ENCODE peak calls at places on chromosomes 2 and 18, in seven cellular contexts. One of them, this sample, is unnamed.

GRCh38 chr2:232522855-232523681 is 2.9 kb downstream of the PRSS56 start:
- DNase-seq in HFFc6: no peak
- DNase-seq in activated CD4-positive, alpha-beta T cell treated with anti-CD3 and anti-CD28 coated beads, Interleukin-2, amount 50 U/mL, for 4 hours: no peak
- DNase-seq in astrocyte of the spinal cord: no peak
- DNase-seq in HEK293T: no peak
- DNase-seq in colonic mucosa: no peak
- DNase-seq in hypothalamus: no peak
- DNase-seq in this sample: no peak

GRCh38 chr2:242036653-242036950 is 167.1 kb downstream of the RTP5 start:
- DNase-seq in HFFc6: no peak
- DNase-seq in astrocyte of the spinal cord: no peak
- DNase-seq in hypothalamus: no peak
- DNase-seq in HEK293T: no peak
- DNase-seq in colonic mucosa: no peak
- DNase-seq in activated CD4-positive, alpha-beta T cell treated with anti-CD3 and anti-CD28 coated beads, Interleukin-2, amount 50 U/mL, for 4 hours: no peak
- DNase-seq in this sample: no peak

GRCh38 chr18:77478619-77479018 is 229.0 kb downstream of the GALR1 start:
- DNase-seq in colonic mucosa: peak; percentile 29
- DNase-seq in astrocyte of the spinal cord: peak; percentile 29
- DNase-seq in HEK293T: no peak
- DNase-seq in activated CD4-positive, alpha-beta T cell treated with anti-CD3 and anti-CD28 coated beads, Interleukin-2, amount 50 U/mL, for 4 hours: no peak
- DNase-seq in HFFc6: no peak
- DNase-seq in hypothalamus: no peak
- DNase-seq in this sample: peak; percentile 35

GRCh38 chr2:152244241-152244640 is 68.7 kb upstream of the STAM2 start:
- DNase-seq in activated CD4-positive, alpha-beta T cell treated with anti-CD3 and anti-CD28 coated beads, Interleukin-2, amount 50 U/mL, for 4 hours: no peak
- DNase-seq in colonic mucosa: no peak
- DNase-seq in HEK293T: no peak
- DNase-seq in astrocyte of the spinal cord: no peak
- DNase-seq in hypothalamus: no peak
- DNase-seq in HFFc6: no peak
- DNase-seq in this sample: no peak

GRCh38 chr18:71630686-71631085 is 913.5 kb downstream of the CBLN2 start:
- DNase-seq in HEK293T: no peak
- DNase-seq in HFFc6: no peak
- DNase-seq in activated CD4-positive, alpha-beta T cell treated with anti-CD3 and anti-CD28 coated beads, Interleukin-2, amount 50 U/mL, for 4 hours: no peak
- DNase-seq in hypothalamus: no peak
- DNase-seq in astrocyte of the spinal cord: peak; percentile 34
- DNase-seq in colonic mucosa: no peak
- DNase-seq in this sample: no peak

GRCh38 chr2:150041721-150042450 is 445.6 kb downstream of the RND3 start:
- DNase-seq in HFFc6: peak; percentile 13
- DNase-seq in colonic mucosa: no peak
- DNase-seq in hypothalamus: no peak
- DNase-seq in astrocyte of the spinal cord: peak; percentile 60
- DNase-seq in HEK293T: no peak
- DNase-seq in activated CD4-positive, alpha-beta T cell treated with anti-CD3 and anti-CD28 coated beads, Interleukin-2, amount 50 U/mL, for 4 hours: no peak
- DNase-seq in this sample: no peak

GRCh38 chr2:169137924-169138323 is 68.6 kb downstream of the DHRS9 start:
- DNase-seq in colonic mucosa: no peak
- DNase-seq in hypothalamus: no peak
- DNase-seq in HEK293T: no peak
- DNase-seq in astrocyte of the spinal cord: no peak
- DNase-seq in activated CD4-positive, alpha-beta T cell treated with anti-CD3 and anti-CD28 coated beads, Interleukin-2, amount 50 U/mL, for 4 hours: no peak
- DNase-seq in HFFc6: no peak
- DNase-seq in this sample: no peak

GRCh38 chr2:227406177-227407031 is 18.7 kb upstream of the SCYGR1 start:
- DNase-seq in activated CD4-positive, alpha-beta T cell treated with anti-CD3 and anti-CD28 coated beads, Interleukin-2, amount 50 U/mL, for 4 hours: no peak
- DNase-seq in astrocyte of the spinal cord: peak; percentile 97
- DNase-seq in HEK293T: peak; percentile 77
- DNase-seq in colonic mucosa: peak; percentile 83
- DNase-seq in HFFc6: peak; percentile 98
- DNase-seq in hypothalamus: no peak
- DNase-seq in this sample: peak; percentile 50

GRCh38 chr2:20169796-20170467 is 55.0 kb downstream of the SDC1 start:
- DNase-seq in activated CD4-positive, alpha-beta T cell treated with anti-CD3 and anti-CD28 coated beads, Interleukin-2, amount 50 U/mL, for 4 hours: no peak
- DNase-seq in astrocyte of the spinal cord: no peak
- DNase-seq in HFFc6: no peak
- DNase-seq in hypothalamus: no peak
- DNase-seq in HEK293T: no peak
- DNase-seq in colonic mucosa: no peak
- DNase-seq in this sample: no peak

GRCh38 chr18:79794851-79795250 is 2.9 kb upstream of the KCNG2 start:
- DNase-seq in HFFc6: no peak
- DNase-seq in activated CD4-positive, alpha-beta T cell treated with anti-CD3 and anti-CD28 coated beads, Interleukin-2, amount 50 U/mL, for 4 hours: no peak
- DNase-seq in hypothalamus: no peak
- DNase-seq in HEK293T: no peak
- DNase-seq in colonic mucosa: no peak
- DNase-seq in astrocyte of the spinal cord: no peak
- DNase-seq in this sample: no peak

GRCh38 chr18:56043691-56044090 is 455.7 kb upstream of the TCF4 start:
- DNase-seq in activated CD4-positive, alpha-beta T cell treated with anti-CD3 and anti-CD28 coated beads, Interleukin-2, amount 50 U/mL, for 4 hours: no peak
- DNase-seq in colonic mucosa: no peak
- DNase-seq in hypothalamus: peak; percentile 72
- DNase-seq in HEK293T: no peak
- DNase-seq in astrocyte of the spinal cord: peak; percentile 5
- DNase-seq in HFFc6: no peak
- DNase-seq in this sample: no peak

GRCh38 chr18:12742453-12742852 is 39.6 kb downstream of the PSMG2 start:
- DNase-seq in activated CD4-positive, alpha-beta T cell treated with anti-CD3 and anti-CD28 coated beads, Interleukin-2, amount 50 U/mL, for 4 hours: no peak
- DNase-seq in astrocyte of the spinal cord: peak; percentile 35
- DNase-seq in HEK293T: no peak
- DNase-seq in hypothalamus: no peak
- DNase-seq in HFFc6: peak; percentile 82
- DNase-seq in colonic mucosa: no peak
- DNase-seq in this sample: no peak

GRCh38 chr2:112627060-112628040 is 18.4 kb upstream of the SLC20A1 start:
- DNase-seq in HFFc6: peak; percentile 96
- DNase-seq in astrocyte of the spinal cord: peak; percentile 95
- DNase-seq in colonic mucosa: no peak
- DNase-seq in activated CD4-positive, alpha-beta T cell treated with anti-CD3 and anti-CD28 coated beads, Interleukin-2, amount 50 U/mL, for 4 hours: no peak
- DNase-seq in HEK293T: no peak
- DNase-seq in hypothalamus: no peak
- DNase-seq in this sample: no peak

GRCh38 chr2:99481941-99482340 is 7.9 kb downstream of the REV1 start:
- DNase-seq in astrocyte of the spinal cord: no peak
- DNase-seq in activated CD4-positive, alpha-beta T cell treated with anti-CD3 and anti-CD28 coated beads, Interleukin-2, amount 50 U/mL, for 4 hours: no peak
- DNase-seq in HFFc6: no peak
- DNase-seq in hypothalamus: no peak
- DNase-seq in HEK293T: peak; percentile 60
- DNase-seq in colonic mucosa: no peak
- DNase-seq in this sample: no peak

GRCh38 chr2:695111-695510 is 17.9 kb upstream of the TMEM18 start:
- DNase-seq in HEK293T: no peak
- DNase-seq in activated CD4-positive, alpha-beta T cell treated with anti-CD3 and anti-CD28 coated beads, Interleukin-2, amount 50 U/mL, for 4 hours: no peak
- DNase-seq in colonic mucosa: no peak
- DNase-seq in astrocyte of the spinal cord: no peak
- DNase-seq in hypothalamus: no peak
- DNase-seq in HFFc6: no peak
- DNase-seq in this sample: no peak

GRCh38 chr2:8036366-8036765 is 645.5 kb upstream of the ID2 start:
- DNase-seq in activated CD4-positive, alpha-beta T cell treated with anti-CD3 and anti-CD28 coated beads, Interleukin-2, amount 50 U/mL, for 4 hours: no peak
- DNase-seq in HFFc6: no peak
- DNase-seq in hypothalamus: no peak
- DNase-seq in astrocyte of the spinal cord: no peak
- DNase-seq in HEK293T: no peak
- DNase-seq in colonic mucosa: no peak
- DNase-seq in this sample: no peak

GRCh38 chr2:128262315-128263253 is 56.1 kb downstream of the HS6ST1 start:
- DNase-seq in HEK293T: no peak
- DNase-seq in astrocyte of the spinal cord: no peak
- DNase-seq in hypothalamus: no peak
- DNase-seq in colonic mucosa: no peak
- DNase-seq in activated CD4-positive, alpha-beta T cell treated with anti-CD3 and anti-CD28 coated beads, Interleukin-2, amount 50 U/mL, for 4 hours: no peak
- DNase-seq in HFFc6: no peak
- DNase-seq in this sample: no peak

GRCh38 chr18:71682591-71682990 is 861.6 kb downstream of the CBLN2 start:
- DNase-seq in activated CD4-positive, alpha-beta T cell treated with anti-CD3 and anti-CD28 coated beads, Interleukin-2, amount 50 U/mL, for 4 hours: no peak
- DNase-seq in HEK293T: no peak
- DNase-seq in HFFc6: no peak
- DNase-seq in colonic mucosa: no peak
- DNase-seq in hypothalamus: no peak
- DNase-seq in astrocyte of the spinal cord: peak; percentile 1
- DNase-seq in this sample: no peak

GRCh38 chr2:118774458-118775133 is 72.9 kb downstream of the EN1 start:
- DNase-seq in colonic mucosa: peak; percentile 34
- DNase-seq in activated CD4-positive, alpha-beta T cell treated with anti-CD3 and anti-CD28 coated beads, Interleukin-2, amount 50 U/mL, for 4 hours: no peak
- DNase-seq in HEK293T: peak; percentile 83
- DNase-seq in hypothalamus: no peak
- DNase-seq in HFFc6: no peak
- DNase-seq in astrocyte of the spinal cord: peak; percentile 54
- DNase-seq in this sample: peak; percentile 39

This sample was measured in WERI-Rb-1.